ENCODE peak calls at places on chromosomes 4 and X, in eight cellular contexts. C is heart left ventricle, K is ovary, L is spleen, T is A549, I is breast epithelium, W is esophagus muscularis mucosa, H is sigmoid colon. M is an unnamed sample.

GRCh38 chr4:171022698-171023378 is 790.4 kb upstream of the GALNTL6 start:
- DNase-seq in I (no peak), C (no peak), T (no peak), H (no peak), K (no peak), L (no peak), W (no peak), M (no peak)

GRCh38 chr4:162409048-162409447 is 245.2 kb upstream of the FSTL5 start:
- DNase-seq in K (no peak), C (no peak), I (no peak), L (no peak), W (no peak), T (no peak), H (no peak), M (no peak)

GRCh38 chr4:58723954-58724353 is 1613.8 kb upstream of the IGFBP7 start:
- DNase-seq in T (no peak), H (no peak), W (no peak), L (peak; percentile 58), K (no peak), I (no peak), C (peak; percentile 50), M (no peak)

GRCh38 chr4:168536448-168536847 is 39.6 kb downstream of the PALLD start:
- DNase-seq in C (no peak), W (no peak), L (no peak), K (no peak), H (no peak), T (no peak), I (no peak), M (no peak)

GRCh38 chr4:73870778-73871177 is 1.6 kb downstream of the CXCL1 start:
- DNase-seq in L (no peak), W (no peak), T (no peak), K (no peak), I (no peak), H (no peak), C (no peak), M (no peak)

GRCh38 chrX:17547658-17548057 is 172.7 kb downstream of the NHS start:
- DNase-seq in K (peak; percentile 56), T (peak; percentile 80), C (peak; percentile 69), W (no peak), L (no peak), I (no peak), H (peak; percentile 78), M (peak; percentile 61)

GRCh38 chrX:107654778-107655761 is 26.8 kb downstream of the PRPS1 start:
- DNase-seq in C (peak; percentile 75), T (peak; percentile 59), K (peak; percentile 65), I (no peak), L (peak; percentile 89), H (peak; percentile 88), W (peak; percentile 92), M (peak; percentile 80)

GRCh38 chrX:136147966-136148365 is 633 bp downstream of the FHL1 start:
- DNase-seq in C (no peak), I (no peak), T (no peak), K (peak; percentile 37), W (no peak), H (peak; percentile 74), L (no peak), M (peak; percentile 38)

GRCh38 chrX:24259544-24260240 is 54.2 kb downstream of the SUPT20HL2 start:
- DNase-seq in W (no peak), C (no peak), T (peak; percentile 76), I (no peak), K (peak; percentile 49), L (no peak), H (peak; percentile 74), M (peak; percentile 9)

GRCh38 chr4:3676907-3677495 is 89.2 kb upstream of the ADRA2C start:
- DNase-seq in K (no peak), C (peak; percentile 40), I (no peak), W (no peak), H (peak; percentile 40), T (no peak), L (peak; percentile 39), M (no peak)

GRCh38 chrX:13747836-13748235 is 13.3 kb downstream of the OFD1 start:
- DNase-seq in L (no peak), C (no peak), W (no peak), T (peak; percentile 56), H (no peak), K (peak; percentile 63), I (no peak), M (peak; percentile 23)

GRCh38 chr4:87559090-87559837 is 30.1 kb upstream of the SPARCL1 start:
- DNase-seq in W (no peak), K (no peak), H (no peak), L (no peak), I (no peak), T (no peak), C (no peak), M (no peak)

GRCh38 chrX:27008486-27008885 is 454.7 kb downstream of the PPP4R3C start:
- DNase-seq in C (no peak), K (no peak), W (no peak), L (no peak), T (no peak), H (no peak), I (no peak), M (no peak)

GRCh38 chrX:128975716-128976115 is 547.6 kb downstream of the SMARCA1 start:
- DNase-seq in W (no peak), I (no peak), C (no peak), K (no peak), L (no peak), T (peak; percentile 23), H (no peak), M (peak; percentile 23)

GRCh38 chr4:105840426-105841174 is 54.7 kb upstream of the NPNT start:
- DNase-seq in C (no peak), L (no peak), W (no peak), H (no peak), K (no peak), I (no peak), T (no peak), M (no peak)

GRCh38 chr4:2799444-2799911 is 6.6 kb downstream of the SH3BP2 start:
- DNase-seq in T (no peak), L (peak; percentile 88), C (peak; percentile 66), H (peak; percentile 71), K (peak; percentile 28), W (no peak), I (no peak), M (no peak)

GRCh38 chrX:27583976-27584375 is 6.2 kb upstream of the DCAF8L2 start:
- DNase-seq in H (no peak), L (no peak), W (no peak), C (no peak), I (no peak), K (no peak), T (no peak), M (no peak)

GRCh38 chr4:3338321-3338838 is 45.6 kb downstream of the RGS12 start:
- DNase-seq in T (no peak), C (no peak), I (no peak), H (no peak), K (no peak), L (no peak), W (no peak), M (no peak)

DNA sequence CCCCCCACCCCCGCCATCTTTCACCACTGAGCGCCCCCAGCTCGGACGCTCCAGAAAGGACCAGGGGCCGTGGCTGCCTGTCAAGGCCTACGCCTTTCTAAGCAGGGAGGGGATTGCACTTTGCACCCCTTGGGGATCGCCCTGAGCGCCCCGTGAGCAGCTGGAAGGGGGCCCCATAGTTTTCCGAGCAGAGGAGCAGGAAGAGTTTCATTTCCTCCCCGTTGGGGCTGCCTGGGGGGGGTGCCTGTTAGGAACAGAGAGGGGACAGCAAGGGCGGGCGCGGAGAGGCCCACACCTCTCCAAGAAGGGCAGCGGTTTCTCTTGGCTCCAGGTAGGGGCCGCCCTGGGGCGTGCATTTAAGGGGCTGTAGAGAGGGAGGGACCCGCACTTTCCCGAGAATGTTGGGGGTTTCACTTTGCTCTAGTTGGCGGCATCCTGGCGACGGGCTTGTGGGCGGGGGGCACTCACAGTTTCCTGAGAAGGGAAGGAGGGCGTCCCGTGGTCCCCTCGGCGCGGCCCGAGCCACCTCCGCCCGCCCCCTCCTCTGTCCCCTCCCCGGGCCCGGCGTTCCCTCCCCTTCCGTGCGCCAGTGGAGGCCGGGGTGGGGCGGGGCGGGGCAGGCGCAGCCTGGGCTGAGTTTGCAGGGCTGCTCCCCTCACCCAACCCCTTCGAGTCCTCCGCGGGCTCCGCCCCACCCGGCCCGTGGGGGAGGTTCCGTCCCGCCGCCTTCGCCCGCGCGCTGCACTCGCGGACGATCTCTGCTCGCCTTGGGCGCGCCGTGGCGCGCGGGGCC is 82.3 kb upstream of the CD99 start:
- DNase-seq in C (peak; percentile 95), K (peak; percentile 83), H (peak; percentile 91), W (peak; percentile 95), I (peak; percentile 91), T (peak; percentile 89), L (peak; percentile 98), M (peak; percentile 87)
- TF ChIP-seq POLR2A in C (no peak), K (no peak), H (no peak), W (no peak), I (no peak), T (peak; percentile 71), L (no peak), M (peak; percentile 59)

DNA sequence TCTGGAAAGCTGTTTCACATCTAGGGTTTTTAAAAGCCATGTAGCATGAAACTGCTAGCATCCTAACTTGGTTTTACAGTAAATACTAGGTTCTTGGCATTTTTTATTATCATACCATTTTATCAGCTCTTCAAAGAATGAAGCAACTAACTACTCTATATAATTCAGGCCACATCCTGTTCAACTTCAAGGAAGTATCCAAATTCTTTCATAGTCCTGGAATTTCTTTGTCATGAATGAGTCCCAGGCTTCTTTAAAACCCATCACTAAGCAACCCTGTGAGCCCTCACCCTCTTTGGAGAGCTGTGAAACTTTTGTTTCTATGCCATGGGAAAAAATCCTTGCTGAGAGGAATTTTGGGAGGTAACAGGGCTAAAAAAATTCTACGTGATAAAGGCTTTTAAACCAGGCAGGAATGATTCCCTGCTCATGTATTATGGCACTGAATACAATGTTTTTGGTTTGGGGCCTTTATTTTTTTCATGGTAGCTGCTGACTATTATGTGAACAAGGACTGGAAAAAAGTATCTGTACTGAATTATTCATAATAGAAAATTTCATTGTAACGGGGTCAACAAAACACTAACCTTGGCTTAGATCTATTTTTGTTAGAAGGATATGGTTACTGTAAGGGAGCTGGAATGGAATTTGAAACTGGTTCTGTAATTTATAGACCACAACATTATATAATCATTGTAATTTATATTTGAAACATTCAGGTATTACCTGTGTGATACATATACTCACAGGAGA is 164.9 kb downstream of the DCTD start:
- DNase-seq in L (no peak), K (no peak), I (no peak), C (no peak), T (no peak), H (no peak), W (no peak), M (no peak)
- H3K27ac ChIP-seq in L (no peak overlapping the region), K (no peak overlapping the region), I (no peak overlapping the region), C (no peak overlapping the region), T (no peak overlapping the region), H (no peak overlapping the region), W (no peak overlapping the region), M (no peak overlapping the region)

GRCh38 chr4:120921456-120922389 is 803 bp downstream of the PRDM5 start:
- DNase-seq in H (peak; percentile 81), I (peak; percentile 53), T (peak; percentile 61), W (no peak), C (peak; percentile 87), L (peak; percentile 86), K (peak; percentile 67), M (peak; percentile 71)
- TF ChIP-seq POLR2A in H (no peak), I (no peak), T (peak; percentile 78), W (no peak), C (no peak), L (no peak), K (no peak), M (peak; percentile 82)

DNA sequence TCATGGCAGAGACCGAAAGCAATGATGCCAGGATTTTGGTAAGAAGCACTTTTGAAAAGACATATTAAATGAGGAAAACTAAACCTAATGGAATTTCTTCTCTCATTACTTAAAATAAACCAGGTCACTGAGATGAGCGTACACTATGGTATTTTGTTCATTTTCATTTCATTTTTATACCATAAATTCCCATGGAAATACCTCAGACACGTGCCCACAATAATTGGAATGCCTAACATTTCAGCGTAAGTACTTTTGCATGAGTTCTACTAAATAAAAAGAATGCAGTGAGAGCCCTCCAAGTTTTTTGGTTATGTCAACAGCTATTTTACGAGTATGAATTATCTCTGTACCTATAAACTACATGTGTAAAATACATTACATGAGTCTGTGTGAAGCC is 3.2 kb downstream of the CAMK2D start:
- DNase-seq in K (no peak), T (no peak), H (no peak), C (no peak), I (no peak), W (no peak), L (no peak), M (no peak)
- H3K27ac ChIP-seq in K (no peak overlapping the region), T (no peak overlapping the region), H (peak overlapping the region; percentile 44), C (peak overlapping the region; percentile 99), I (no peak overlapping the region), W (peak overlapping the region; percentile 98), L (no peak overlapping the region), M (no peak overlapping the region)